ENCODE peak calls at places on chromosome 19, in six cellular contexts. One of them, this sample, is unnamed.

GRCh38 chr19:16069813-16070365 is 6.4 kb upstream of the TPM4 start:
- DNase-seq in B cell: no peak
- DNase-seq in NCI-H2081: no peak
- DNase-seq in stimulated activated CD8-positive, alpha-beta memory T cell treated with anti-CD3 and anti-CD28 coated beads, Interleukin-4, amount 100 ng/mL, for 24 hours: no peak
- DNase-seq in A172: no peak
- DNase-seq in heart right ventricle: no peak
- DNase-seq in this sample: no peak

GRCh38 chr19:46841458-46842083 is 9.1 kb downstream of the AP2S1 start:
- DNase-seq in heart right ventricle: peak
- DNase-seq in NCI-H2081: no peak
- DNase-seq in A172: peak
- DNase-seq in B cell: no peak
- DNase-seq in stimulated activated CD8-positive, alpha-beta memory T cell treated with anti-CD3 and anti-CD28 coated beads, Interleukin-4, amount 100 ng/mL, for 24 hours: no peak
- DNase-seq in this sample: no peak

GRCh38 chr19:2309734-2310362 is 1.9 kb upstream of the LINGO3 start:
- DNase-seq in NCI-H2081: peak
- DNase-seq in B cell: no peak
- DNase-seq in stimulated activated CD8-positive, alpha-beta memory T cell treated with anti-CD3 and anti-CD28 coated beads, Interleukin-4, amount 100 ng/mL, for 24 hours: no peak
- DNase-seq in heart right ventricle: no peak
- DNase-seq in A172: peak
- DNase-seq in this sample: no peak

GRCh38 chr19:19548915-19549537 is 11.0 kb downstream of the CILP2 start:
- DNase-seq in A172: no peak
- DNase-seq in NCI-H2081: no peak
- DNase-seq in B cell: no peak
- DNase-seq in heart right ventricle: no peak
- DNase-seq in stimulated activated CD8-positive, alpha-beta memory T cell treated with anti-CD3 and anti-CD28 coated beads, Interleukin-4, amount 100 ng/mL, for 24 hours: no peak
- DNase-seq in this sample: no peak

GRCh38 chr19:30161770-30162169 is 210.4 kb upstream of the ZNF536 start:
- DNase-seq in stimulated activated CD8-positive, alpha-beta memory T cell treated with anti-CD3 and anti-CD28 coated beads, Interleukin-4, amount 100 ng/mL, for 24 hours: no peak
- DNase-seq in NCI-H2081: no peak
- DNase-seq in A172: no peak
- DNase-seq in heart right ventricle: no peak
- DNase-seq in B cell: no peak
- DNase-seq in this sample: no peak

GRCh38 chr19:22595918-22596341 is 38.2 kb upstream of the ZNF492 start:
- DNase-seq in A172: no peak
- DNase-seq in NCI-H2081: no peak
- DNase-seq in heart right ventricle: peak
- DNase-seq in B cell: no peak
- DNase-seq in stimulated activated CD8-positive, alpha-beta memory T cell treated with anti-CD3 and anti-CD28 coated beads, Interleukin-4, amount 100 ng/mL, for 24 hours: no peak
- DNase-seq in this sample: no peak

GRCh38 chr19:50826492-50827240 is 3.1 kb upstream of the KLK1 start:
- DNase-seq in B cell: no peak
- DNase-seq in heart right ventricle: no peak
- DNase-seq in A172: no peak
- DNase-seq in NCI-H2081: no peak
- DNase-seq in stimulated activated CD8-positive, alpha-beta memory T cell treated with anti-CD3 and anti-CD28 coated beads, Interleukin-4, amount 100 ng/mL, for 24 hours: no peak
- DNase-seq in this sample: no peak

GRCh38 chr19:38452430-38453366 is 19.2 kb downstream of the RYR1 start:
- DNase-seq in A172: no peak
- DNase-seq in B cell: no peak
- DNase-seq in stimulated activated CD8-positive, alpha-beta memory T cell treated with anti-CD3 and anti-CD28 coated beads, Interleukin-4, amount 100 ng/mL, for 24 hours: no peak
- DNase-seq in heart right ventricle: no peak
- DNase-seq in NCI-H2081: no peak
- DNase-seq in this sample: no peak